ENCODE peak calls at places on chromosomes 7 and 10, in seven cellular contexts. Y, V, Q, T, I, E and R are unnamed samples.
A peak's percentile ranks its signal among the peaks of the same experiment; 100 is the strongest.

GRCh38 chr10:48612241-48612943 is 7.5 kb upstream of the ARHGAP22 start:
- DNase-seq in Y (no peak), V (no peak), Q (no peak), T (no peak), I (no peak), E (no peak), R (no peak)

GRCh38 chr10:9596368-9596920 is 1421.2 kb upstream of the CELF2 start:
- DNase-seq in Y (no peak), V (no peak), Q (no peak), T (no peak), I (no peak), E (no peak), R (no peak)

GRCh38 chr7:47266131-47266706 is 315.7 kb downstream of the TNS3 start:
- DNase-seq in Y (peak; percentile 79), V (peak; percentile 79), Q (peak; percentile 88), T (no peak), I (peak; percentile 71), E (peak; percentile 39), R (peak; percentile 79)

GRCh38 chr7:117190746-117191435 is 132.0 kb downstream of the WNT2 start:
- DNase-seq in Y (no peak), V (no peak), Q (no peak), T (no peak), I (no peak), E (no peak), R (no peak)

GRCh38 chr10:126867567-126868365 is 37.5 kb upstream of the DOCK1 start:
- DNase-seq in Y (peak; percentile 18), V (no peak), Q (no peak), T (no peak), I (no peak), E (no peak), R (no peak)

GRCh38 chr10:43679509-43679908 is 30.8 kb upstream of the ZNF32 start:
- DNase-seq in Y (no peak), V (no peak), Q (no peak), T (no peak), I (peak; percentile 78), E (no peak), R (no peak)

GRCh38 chr10:73110345-73110849 is at the start of gene NUDT13:
- DNase-seq in Y (no peak), V (peak; percentile 61), Q (peak; percentile 94), T (no peak), I (peak; percentile 67), E (peak; percentile 36), R (peak; percentile 65)

GRCh38 chr7:149883049-149883439 is 9.3 kb downstream of the ATP6V0E2 start:
- DNase-seq in Y (no peak), V (no peak), Q (peak; percentile 1), T (no peak), I (peak; percentile 15), E (no peak), R (no peak)

GRCh38 chr10:113895018-113895417 is 40.6 kb downstream of the NHLRC2 start:
- DNase-seq in Y (no peak), V (no peak), Q (no peak), T (no peak), I (no peak), E (no peak), R (no peak)

GRCh38 chr10:123241391-123242141 is 87.4 kb downstream of the BUB3 start:
- DNase-seq in Y (no peak), V (no peak), Q (peak; percentile 19), T (no peak), I (no peak), E (peak; percentile 20), R (no peak)

GRCh38 chr7:27946351-27946750 is 206.4 kb downstream of the TAX1BP1 start:
- DNase-seq in Y (no peak), V (no peak), Q (no peak), T (no peak), I (no peak), E (no peak), R (no peak)

GRCh38 chr10:130484131-130484911 is 348.1 kb downstream of the GLRX3 start:
- DNase-seq in Y (no peak), V (no peak), Q (no peak), T (no peak), I (no peak), E (no peak), R (no peak)

GRCh38 chr7:82105463-82105862 is 335.6 kb upstream of the HGF start:
- DNase-seq in Y (no peak), V (no peak), Q (peak; percentile 66), T (no peak), I (no peak), E (no peak), R (peak; percentile 32)

GRCh38 chr10:77939561-77940001 is 13.0 kb upstream of the DLG5 start:
- DNase-seq in Y (no peak), V (peak; percentile 79), Q (no peak), T (no peak), I (peak; percentile 69), E (no peak), R (no peak)

GRCh38 chr10:71726673-71727428 is 7.3 kb upstream of the C10orf105 start:
- DNase-seq in Y (peak; percentile 82), V (no peak), Q (peak; percentile 72), T (no peak), I (no peak), E (no peak), R (peak; percentile 28)

GRCh38 chr10:102642553-102643345 is 1.5 kb upstream of the TRIM8 start:
- DNase-seq in Y (peak; percentile 91), V (peak; percentile 76), Q (peak; percentile 70), T (no peak), I (peak; percentile 73), E (no peak), R (peak; percentile 67)

GRCh38 chr7:53740971-53741370 is 705.5 kb downstream of the POM121L12 start:
- DNase-seq in Y (no peak), V (no peak), Q (no peak), T (no peak), I (no peak), E (no peak), R (no peak)

GRCh38 chr10:22825841-22826240 is 102.0 kb upstream of the ARMC3 start:
- DNase-seq in Y (no peak), V (no peak), Q (no peak), T (no peak), I (no peak), E (no peak), R (no peak)

GRCh38 chr10:101941871-101942270 is 98.3 kb upstream of the KCNIP2 start:
- DNase-seq in Y (no peak), V (no peak), Q (no peak), T (no peak), I (no peak), E (no peak), R (no peak)

GRCh38 chr7:28836661-28837060 is 121.5 kb downstream of the TRIL start:
- DNase-seq in Y (no peak), V (no peak), Q (no peak), T (no peak), I (no peak), E (no peak), R (no peak)

GRCh38 chr7:71384094-71384493 is 252.2 kb downstream of the GALNT17 start:
- DNase-seq in Y (no peak), V (no peak), Q (no peak), T (no peak), I (no peak), E (no peak), R (no peak)

GRCh38 chr10:103276251-103276936 is 544 bp upstream of the INA start:
- DNase-seq in Y (no peak), V (no peak), Q (peak; percentile 14), T (no peak), I (no peak), E (no peak), R (no peak)

GRCh38 chr10:103021897-103022286 is 103.8 kb downstream of the CNNM2 start:
- DNase-seq in Y (no peak), V (no peak), Q (no peak), T (no peak), I (no peak), E (no peak), R (no peak)

GRCh38 chr7:129367700-129368388 is 66.4 kb upstream of the STRIP2 start:
- DNase-seq in Y (peak; percentile 89), V (peak; percentile 75), Q (peak; percentile 83), T (peak; percentile 2), I (peak; percentile 69), E (peak; percentile 46), R (peak; percentile 68)
- TF ChIP-seq POLR2A in Y (no peak), V (no peak), Q (no peak), T (no peak), I (no peak), E (no peak), R (no peak)

GRCh38 chr7:4638781-4639575 is 43.1 kb upstream of the FOXK1 start:
- DNase-seq in Y (no peak), V (no peak), Q (no peak), T (no peak), I (no peak), E (no peak), R (no peak)

GRCh38 chr7:4642468-4643203 is 39.5 kb upstream of the FOXK1 start:
- DNase-seq in Y (no peak), V (no peak), Q (peak; percentile 53), T (no peak), I (no peak), E (no peak), R (peak; percentile 59)

GRCh38 chr7:4641667-4642467 is 40.2 kb upstream of the FOXK1 start:
- DNase-seq in Y (peak; percentile 98), V (peak; percentile 99), Q (peak; percentile 97), T (peak; percentile 68), I (peak; percentile 98), E (peak; percentile 89), R (peak; percentile 99)

GRCh38 chr7:4645241-4645640 is 36.9 kb upstream of the FOXK1 start:
- DNase-seq in Y (no peak), V (no peak), Q (no peak), T (no peak), I (no peak), E (no peak), R (no peak)

GRCh38 chr7:4641091-4641666 is 40.9 kb upstream of the FOXK1 start:
- DNase-seq in Y (no peak), V (no peak), Q (no peak), T (no peak), I (no peak), E (no peak), R (no peak)
- TF ChIP-seq POLR2A in Y (no peak), V (no peak), Q (no peak), T (no peak), I (no peak), E (no peak), R (no peak)

DNA sequence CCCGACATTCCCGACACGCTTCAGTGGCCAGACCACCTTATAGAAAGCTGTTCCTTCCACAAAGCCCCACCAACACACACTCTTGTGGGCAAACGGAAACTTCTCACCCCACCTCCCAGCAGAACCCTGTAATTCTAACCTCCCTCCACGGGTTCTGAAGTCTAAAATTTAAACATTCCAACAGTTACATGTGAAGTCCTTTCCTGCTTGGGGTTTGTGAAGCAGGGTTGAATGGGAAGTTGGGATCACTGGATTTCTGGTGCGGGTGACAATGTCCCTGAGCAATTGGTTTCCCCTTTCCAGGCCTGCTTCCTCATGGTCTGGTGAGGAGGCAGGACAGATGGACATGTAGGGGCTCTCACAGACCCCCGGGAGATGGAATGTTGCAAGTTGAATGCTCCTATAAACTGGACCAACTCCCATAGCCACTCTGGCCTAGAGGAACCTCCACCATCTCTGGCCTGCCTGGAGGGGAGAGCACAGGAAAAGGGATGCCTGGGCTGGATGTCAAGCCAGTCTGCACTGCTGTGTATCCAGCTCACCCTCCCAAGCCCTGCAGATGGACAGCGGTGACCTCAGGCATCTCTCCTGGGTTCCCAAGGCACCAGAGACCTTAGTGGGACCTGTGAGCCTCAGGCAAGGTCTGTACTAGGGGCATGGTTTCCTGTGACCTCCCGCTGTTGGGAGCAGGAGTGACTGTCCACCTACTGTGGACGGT is 11.3 kb downstream of the PDAP1 start:
- DNase-seq in Y (no peak), V (no peak), Q (no peak), T (no peak), I (no peak), E (no peak), R (no peak)
- TF ChIP-seq POLR2A in Y (no peak), V (no peak), Q (no peak), T (no peak), I (no peak), E (peak; percentile 48), R (no peak)

GRCh38 chr10:99612167-99612831 is 7.9 kb downstream of the SLC25A28 start:
- DNase-seq in Y (no peak), V (no peak), Q (peak; percentile 71), T (no peak), I (no peak), E (peak; percentile 23), R (peak; percentile 76)
- TF ChIP-seq POLR2A in Y (no peak), V (no peak), Q (no peak), T (no peak), I (no peak), E (peak; percentile 44), R (peak; percentile 14)